ENCODE peak calls at places on chromosomes 4 and X, in seven cellular contexts. O, P, I, V, J, Z and N are unnamed samples.

GRCh38 chr4:5784021-5784420 is 73.0 kb downstream of the EVC start:
- DNase-seq in I (peak; percentile 33), V (no peak), Z (no peak), P (no peak), J (no peak), O (no peak), N (no peak)

GRCh38 chrX:30990361-30990760 is 81.5 kb downstream of the FTHL17 start:
- DNase-seq in P (no peak), J (no peak), Z (no peak), I (no peak), V (no peak), O (no peak), N (no peak)

GRCh38 chrX:13741695-13742094 is 7.1 kb downstream of the OFD1 start:
- DNase-seq in O (no peak), P (no peak), Z (no peak), V (no peak), I (no peak), J (no peak), N (no peak)

GRCh38 chrX:33207056-33207455 is 4.3 kb downstream of the DMD start:
- DNase-seq in P (no peak), J (no peak), I (no peak), V (no peak), Z (no peak), O (no peak), N (no peak)

GRCh38 chr4:170139764-170140163 is 50.0 kb upstream of the AADAT start:
- DNase-seq in J (no peak), P (no peak), O (no peak), V (no peak), Z (no peak), I (no peak), N (no peak)

GRCh38 chrX:16487620-16488380 is 162.2 kb upstream of the S100G start:
- DNase-seq in P (no peak), O (no peak), V (no peak), Z (no peak), I (no peak), J (no peak), N (no peak)

GRCh38 chr4:39346856-39347519 is 19.2 kb downstream of the RFC1 start:
- DNase-seq in V (no peak), I (no peak), Z (no peak), P (no peak), O (no peak), J (no peak), N (no peak)

GRCh38 chr4:87697945-87698344 is 47.9 kb downstream of the DMP1 start:
- DNase-seq in J (no peak), P (no peak), O (no peak), I (no peak), V (no peak), Z (no peak), N (no peak)

GRCh38 chr4:1775731-1776500 is 17.2 kb upstream of the FGFR3 start:
- DNase-seq in I (no peak), J (no peak), Z (peak; percentile 46), P (no peak), O (peak; percentile 75), V (no peak), N (no peak)

GRCh38 chrX:107549504-107549903 is 78.8 kb upstream of the PRPS1 start:
- DNase-seq in V (no peak), P (no peak), J (no peak), O (no peak), I (no peak), Z (no peak), N (no peak)

GRCh38 chr4:126954537-126955291 is 678.0 kb upstream of the INTU start:
- DNase-seq in I (no peak), J (no peak), V (no peak), P (peak; percentile 41), O (no peak), Z (no peak), N (no peak)

GRCh38 chrX:54495814-54496516 is at the start of gene FGD1:
- DNase-seq in J (peak; percentile 39), V (no peak), O (peak; percentile 92), I (peak; percentile 82), P (peak; percentile 74), Z (no peak), N (peak; percentile 27)

GRCh38 chr4:13309751-13310150 is 174.4 kb downstream of the RAB28 start:
- DNase-seq in O (no peak), V (no peak), P (no peak), I (no peak), Z (no peak), J (no peak), N (no peak)

GRCh38 chr4:48015216-48015615 is 1.3 kb downstream of the CNGA1 start:
- DNase-seq in P (no peak), I (no peak), V (no peak), J (no peak), O (no peak), Z (no peak), N (no peak)

GRCh38 chrX:115233497-115234219 is at the start of gene LRCH2:
- DNase-seq in I (peak; percentile 55), P (no peak), J (no peak), Z (no peak), O (peak; percentile 86), V (no peak), N (no peak)

GRCh38 chrX:6052111-6052745 is 176.4 kb downstream of the NLGN4X start:
- DNase-seq in I (no peak), O (peak; percentile 48), P (no peak), J (no peak), V (no peak), Z (no peak), N (no peak)

GRCh38 chr4:168183717-168184571 is 91.6 kb downstream of the ANXA10 start:
- DNase-seq in P (peak; percentile 11), I (no peak), O (peak; percentile 49), V (peak; percentile 12), J (no peak), Z (peak; percentile 14), N (no peak)

GRCh38 chr4:25938251-25939186 is 24.5 kb downstream of the SMIM20 start:
- DNase-seq in I (no peak), J (peak; percentile 28), Z (no peak), V (peak; percentile 85), O (no peak), P (no peak), N (peak; percentile 21)

GRCh38 chrX:132017431-132018185 is 5.5 kb upstream of the STK26 start:
- DNase-seq in O (no peak), Z (no peak), P (no peak), I (no peak), V (no peak), J (no peak), N (no peak)

GRCh38 chr4:153541426-153542096 is 75.4 kb downstream of the TMEM131L start:
- DNase-seq in I (no peak), O (no peak), Z (no peak), V (no peak), J (no peak), P (no peak), N (no peak)

GRCh38 chr4:11259837-11260236 is 168.9 kb downstream of the HS3ST1 start:
- DNase-seq in O (no peak), V (no peak), P (no peak), J (no peak), I (no peak), Z (no peak), N (no peak)

GRCh38 chr4:106095408-106095807 is 200.1 kb downstream of the NPNT start:
- DNase-seq in J (no peak), P (no peak), V (no peak), I (no peak), Z (peak; percentile 32), O (no peak), N (no peak)

GRCh38 chr4:106092361-106093040 is 197.2 kb downstream of the NPNT start:
- DNase-seq in I (no peak), J (no peak), P (no peak), O (no peak), Z (no peak), V (no peak), N (no peak)

GRCh38 chr4:106096454-106096853 is 201.2 kb downstream of the NPNT start:
- DNase-seq in I (no peak), P (no peak), O (no peak), J (no peak), Z (no peak), V (no peak), N (no peak)

GRCh38 chr4:106090826-106091225 is 195.6 kb downstream of the NPNT start:
- DNase-seq in J (no peak), I (no peak), V (no peak), Z (no peak), O (no peak), P (no peak), N (no peak)
- TF ChIP-seq TAF1 in J (no peak), I (no peak), V (no peak), Z (no peak), O (no peak), P (no peak), N (no peak)

DNA sequence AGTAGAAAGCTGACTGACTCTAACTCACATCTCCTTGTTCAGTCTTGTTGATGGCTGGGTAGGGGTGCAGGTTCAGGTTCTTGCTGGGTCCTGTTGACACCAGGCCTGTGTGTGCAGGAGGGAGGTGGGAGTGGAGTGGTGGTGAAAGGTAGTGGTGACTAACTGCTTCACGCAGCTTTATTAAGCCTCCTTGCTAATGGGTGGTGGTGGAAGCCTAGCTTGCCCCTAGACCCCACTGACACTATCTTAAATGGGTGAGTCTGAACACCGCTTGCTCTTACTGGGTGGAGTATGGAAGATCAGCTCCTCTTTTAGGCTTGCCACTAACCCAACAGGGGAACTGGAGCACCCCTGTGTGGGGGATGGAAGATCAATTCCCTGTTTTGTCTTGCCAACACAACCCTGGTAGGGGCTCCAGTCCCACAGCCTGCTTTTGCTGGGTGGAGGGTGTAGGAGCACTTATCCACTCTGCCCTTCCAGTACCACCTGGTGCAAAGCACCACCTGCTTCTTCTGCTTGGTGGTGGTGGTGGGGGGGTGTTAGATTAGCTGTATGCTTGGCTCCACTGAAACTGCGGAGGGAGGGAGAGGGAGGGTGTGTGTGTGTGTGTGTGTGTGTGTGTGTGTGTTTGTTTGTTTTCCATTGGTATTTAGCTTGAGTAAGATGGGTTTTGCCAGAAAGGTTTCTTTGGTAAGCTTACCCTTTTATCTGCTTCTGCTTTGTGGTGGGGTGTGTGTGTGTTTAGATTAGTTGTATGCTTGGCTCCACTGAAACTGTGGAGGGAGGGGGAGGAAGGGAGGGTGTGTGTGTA is 25.6 kb downstream of the KDM6A start:
- DNase-seq in I (peak; percentile 45), J (no peak), O (no peak), P (peak; percentile 7), Z (peak; percentile 20), V (no peak), N (no peak)
- TF ChIP-seq TAF1 in I (no peak), J (no peak), O (no peak), P (no peak), Z (no peak), V (no peak), N (no peak)

GRCh38 chr4:90950385-90950841 is 823.2 kb downstream of the CCSER1 start:
- DNase-seq in P (no peak), V (no peak), Z (no peak), J (no peak), O (peak; percentile 43), I (no peak), N (no peak)
- TF ChIP-seq TAF1 in P (no peak), V (no peak), Z (no peak), J (no peak), O (no peak), I (no peak), N (no peak)

GRCh38 chr4:159884989-159885388 is 782.1 kb downstream of the RAPGEF2 start:
- DNase-seq in O (no peak), P (no peak), Z (no peak), I (no peak), J (no peak), V (no peak), N (no peak)

DNA sequence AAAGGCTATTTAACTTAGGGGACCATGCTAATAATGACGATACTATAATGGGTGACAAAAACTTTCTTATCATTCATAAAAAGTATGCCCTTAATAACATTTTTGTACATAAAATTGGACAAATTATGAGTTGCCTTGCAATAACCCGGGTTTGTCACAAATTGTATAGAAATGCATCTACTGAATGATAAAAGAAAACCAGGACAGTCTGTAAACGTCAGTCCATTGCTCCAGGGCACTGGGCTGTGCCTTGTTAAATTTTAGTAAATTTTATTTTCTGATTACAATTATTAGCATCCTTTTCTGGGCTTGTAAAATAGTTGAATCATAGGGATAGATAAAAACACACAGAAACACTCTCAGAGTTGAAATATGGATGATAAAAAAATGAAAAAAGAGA is 778.3 kb downstream of the RAPGEF2 start:
- DNase-seq in J (no peak), Z (no peak), I (no peak), V (no peak), P (no peak), O (peak; percentile 27), N (no peak)
- TF ChIP-seq TAF1 in J (no peak), Z (no peak), I (no peak), V (no peak), P (no peak), O (no peak), N (no peak)